ENCODE peak calls at places on chromosome 12, in eight cellular contexts. S is AG04450, F is GM23338, O is kidney epithelial cell, W is hepatocyte, Y is fibroblast of lung, Z is astrocyte of the spinal cord, T is fibroblast of the aortic adventitia. D is an unnamed sample.

GRCh38 chr12:25764892-25765291 is 193.6 kb upstream of the RASSF8 start:
- DNase-seq in T (peak; percentile 95), W (no peak), F (no peak), S (no peak), Y (no peak), O (no peak), Z (no peak), D (no peak)

GRCh38 chr12:93292213-93292612 is 85.5 kb upstream of the NUDT4 start:
- DNase-seq in S (no peak), O (no peak), Y (no peak), T (no peak), W (no peak), F (no peak), Z (no peak), D (no peak)

GRCh38 chr12:65899289-65899688 is 75.0 kb downstream of the HMGA2 start:
- DNase-seq in F (no peak), Y (no peak), T (peak; percentile 53), Z (no peak), S (no peak), W (no peak), O (no peak), D (no peak)

GRCh38 chr12:4297617-4298016 is 23.4 kb upstream of the TIGAR start:
- DNase-seq in Y (no peak), S (no peak), Z (no peak), W (no peak), F (no peak), O (no peak), T (no peak), D (no peak)

GRCh38 chr12:124394462-124395128 is 99.7 kb downstream of the RFLNA start:
- DNase-seq in Y (no peak), O (no peak), S (no peak), T (peak; percentile 72), Z (no peak), F (no peak), W (no peak), D (no peak)

GRCh38 chr12:1078002-1078401 is 87.0 kb downstream of the ERC1 start:
- DNase-seq in W (no peak), S (no peak), T (no peak), F (no peak), Y (no peak), O (no peak), Z (no peak), D (no peak)

GRCh38 chr12:48961331-48961730 is 4.0 kb upstream of the ARF3 start:
- DNase-seq in O (no peak), F (no peak), T (no peak), W (no peak), Z (no peak), S (no peak), Y (no peak), D (no peak)

GRCh38 chr12:53659011-53659551 is 16.8 kb downstream of the ATP5MC2 start:
- DNase-seq in Z (peak; percentile 93), S (peak; percentile 43), T (peak; percentile 94), O (no peak), W (peak; percentile 68), Y (peak; percentile 93), F (peak; percentile 49), D (peak; percentile 66)

GRCh38 chr12:98741229-98741614 is 96.1 kb downstream of the APAF1 start:
- DNase-seq in Z (no peak), O (no peak), W (no peak), F (no peak), Y (no peak), S (no peak), T (no peak), D (no peak)

GRCh38 chr12:34396006-34396860 is 373.9 kb downstream of the ALG10 start:
- DNase-seq in Z (no peak), T (no peak), O (no peak), Y (no peak), S (no peak), F (no peak), W (no peak), D (peak; percentile 6)

GRCh38 chr12:11758087-11758837 is 108.8 kb downstream of the ETV6 start:
- DNase-seq in O (no peak), F (no peak), S (no peak), T (no peak), W (no peak), Z (no peak), Y (no peak), D (no peak)

GRCh38 chr12:3747976-3748619 is 4.8 kb downstream of the CRACR2A start:
- DNase-seq in Z (no peak), F (no peak), O (no peak), W (no peak), T (no peak), Y (no peak), S (no peak), D (no peak)

GRCh38 chr12:11743748-11744147 is 94.3 kb downstream of the ETV6 start:
- DNase-seq in Y (no peak), T (no peak), Z (no peak), F (peak; percentile 86), W (no peak), S (no peak), O (no peak), D (no peak)

GRCh38 chr12:62915130-62915529 is 19.8 kb downstream of the PPM1H start:
- DNase-seq in T (no peak), S (no peak), W (no peak), O (no peak), Y (no peak), F (no peak), Z (no peak), D (no peak)

GRCh38 chr12:24562761-24563392 is 386.0 kb downstream of the BCAT1 start:
- DNase-seq in O (no peak), T (peak; percentile 43), Z (peak; percentile 76), F (peak; percentile 56), W (peak; percentile 50), S (no peak), Y (peak; percentile 67), D (no peak)

GRCh38 chr12:24561411-24561871 is 387.5 kb downstream of the BCAT1 start:
- DNase-seq in Y (peak; percentile 71), O (no peak), S (no peak), T (peak; percentile 26), F (peak; percentile 76), Z (peak; percentile 49), W (peak; percentile 46), D (no peak)

GRCh38 chr12:24561882-24562760 is 386.8 kb downstream of the BCAT1 start:
- DNase-seq in S (no peak), Z (peak; percentile 75), F (peak; percentile 88), W (peak; percentile 78), O (no peak), Y (peak; percentile 83), T (peak; percentile 51), D (peak; percentile 56)

GRCh38 chr12:24560192-24560591 is 388.7 kb downstream of the BCAT1 start:
- DNase-seq in F (no peak), Z (peak; percentile 18), S (no peak), W (no peak), O (no peak), T (peak; percentile 22), Y (peak; percentile 51), D (no peak)

DNA sequence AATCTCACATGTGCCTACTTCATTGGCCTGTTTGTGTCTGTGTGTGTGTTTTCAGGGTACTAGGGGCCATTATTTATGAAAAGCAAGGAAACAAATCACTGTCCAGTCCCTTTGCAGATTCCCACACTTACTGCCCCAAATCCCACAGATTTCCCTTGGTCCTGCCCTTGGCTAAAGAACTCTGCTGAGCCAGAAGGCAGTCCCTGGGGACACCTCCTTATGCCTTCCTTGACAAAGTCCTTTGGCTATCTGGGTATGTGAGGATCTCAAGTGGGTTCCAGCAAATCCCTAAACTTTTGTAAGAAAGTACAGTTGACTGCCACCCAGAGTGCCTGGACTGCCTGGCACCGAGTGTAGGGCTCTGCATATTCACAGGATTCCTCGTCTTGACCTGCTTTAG is 388.0 kb downstream of the BCAT1 start:
- DNase-seq in Z (peak; percentile 16), S (no peak), W (no peak), F (peak; percentile 17), Y (peak; percentile 44), O (no peak), T (peak; percentile 15), D (no peak)
- H3K4me3 ChIP-seq in Z (peak overlapping the region; percentile 84), S (peak overlapping the region; percentile 88), W (peak overlapping the region; percentile 66), F (peak overlapping the region; percentile 89), Y (peak overlapping the region; percentile 92), O (peak overlapping the region; percentile 87), T (peak overlapping the region; percentile 88), D (peak overlapping the region; percentile 70)

DNA sequence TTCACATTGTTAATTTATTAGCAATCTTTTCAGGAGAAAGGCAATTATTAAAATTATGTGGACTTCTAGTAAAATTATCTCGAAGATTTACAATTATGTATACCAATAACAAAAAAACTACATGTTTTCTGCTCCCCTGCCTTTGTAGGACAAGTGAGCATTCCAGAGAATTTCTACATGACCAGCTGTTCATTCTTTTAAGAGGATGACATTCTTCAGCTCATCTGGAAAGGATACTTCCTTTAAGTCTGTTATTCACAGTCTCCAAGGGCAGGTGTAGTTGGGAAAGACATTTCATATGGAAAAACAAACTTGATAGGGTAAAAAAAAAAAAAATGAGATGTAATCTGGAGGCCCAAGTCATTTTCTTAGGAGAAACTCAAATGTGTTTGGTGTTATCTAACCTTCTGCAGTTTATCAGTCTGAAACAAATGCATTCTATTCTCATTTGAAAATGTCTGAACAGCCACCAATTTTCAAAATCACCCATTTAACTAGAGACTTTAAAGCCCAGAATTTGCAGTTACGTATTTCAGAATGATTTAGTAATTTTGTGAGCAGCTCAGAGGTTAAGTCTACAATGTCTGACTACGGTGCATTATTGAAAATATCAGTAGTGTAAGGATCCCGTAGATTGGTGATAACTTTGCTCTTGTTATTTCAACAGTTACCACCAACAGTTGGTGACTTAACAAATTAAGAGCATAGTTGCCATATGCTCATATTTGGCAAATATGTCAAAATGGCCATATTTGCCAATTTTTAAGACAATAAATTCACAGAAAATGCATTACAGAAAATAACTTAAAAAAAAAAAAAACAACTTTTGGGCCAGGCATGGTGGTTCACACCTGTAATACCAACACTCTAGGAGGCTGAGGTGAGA is 1.8 kb upstream of the PHLDA1 start:
- DNase-seq in O (no peak), W (peak; percentile 3), T (peak; percentile 59), Z (peak; percentile 45), F (peak; percentile 72), S (no peak), Y (peak; percentile 59), D (no peak)
- H3K4me3 ChIP-seq in O (peak overlapping the region; percentile 99), W (no peak overlapping the region), T (peak overlapping the region; percentile 97), Z (peak overlapping the region; percentile 98), F (peak overlapping the region; percentile 80), S (peak overlapping the region; percentile 98), Y (peak overlapping the region; percentile 71), D (peak overlapping the region; percentile 90)

DNA sequence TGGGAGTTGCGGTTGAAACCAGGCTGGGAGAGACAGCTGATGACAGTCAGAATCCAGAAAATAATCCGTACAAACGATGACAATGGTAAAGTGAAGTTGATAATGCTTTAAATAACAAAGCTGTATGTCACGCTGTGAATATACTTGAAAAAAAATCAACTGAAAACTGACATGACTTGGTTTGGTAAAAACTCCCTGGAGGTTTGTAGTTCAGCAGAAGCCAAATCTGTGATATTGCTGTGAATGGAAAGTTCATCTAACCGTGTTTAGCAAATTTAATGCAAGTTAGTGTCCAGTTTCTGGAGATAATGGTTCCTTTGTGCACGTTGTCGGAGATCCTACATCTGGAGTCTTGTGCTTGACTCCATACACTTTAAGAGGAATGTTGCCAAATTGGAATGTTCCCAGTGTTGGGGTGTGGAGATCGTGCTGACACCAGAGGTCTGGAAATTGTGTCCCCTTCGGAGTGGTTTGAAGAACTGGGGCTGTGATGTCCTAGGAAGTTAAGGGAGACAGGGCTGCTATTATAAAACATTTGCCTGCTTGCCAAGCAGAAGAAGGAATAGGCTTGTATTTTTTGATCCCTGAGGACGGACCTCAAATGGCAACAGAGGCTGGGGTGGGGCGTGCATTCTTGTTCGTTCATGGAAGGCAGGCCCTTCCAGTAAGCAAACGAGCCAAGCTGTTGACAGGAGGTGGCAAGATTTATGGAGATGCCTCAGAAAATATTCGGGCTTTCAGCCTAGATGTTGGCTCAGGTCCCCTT is 30.6 kb downstream of the PPFIBP1 start:
- DNase-seq in O (no peak), Y (peak; percentile 81), S (no peak), F (no peak), W (peak; percentile 35), T (peak; percentile 92), Z (peak; percentile 61), D (no peak)
- H3K4me3 ChIP-seq in O (no peak overlapping the region), Y (peak overlapping the region; percentile 7), S (peak overlapping the region; percentile 31), F (no peak overlapping the region), W (no peak overlapping the region), T (peak overlapping the region; percentile 43), Z (no peak overlapping the region), D (peak overlapping the region; percentile 49)

GRCh38 chr12:128813883-128814282 is 9.9 kb downstream of the SLC15A4 start:
- DNase-seq in F (no peak), T (peak; percentile 72), W (no peak), O (no peak), Y (no peak), Z (peak; percentile 36), S (no peak), D (no peak)
- H3K4me3 ChIP-seq in F (no peak overlapping the region), T (no peak overlapping the region), W (no peak overlapping the region), O (no peak overlapping the region), Y (no peak overlapping the region), Z (no peak overlapping the region), S (no peak overlapping the region), D (no peak overlapping the region)

D was measured in dorsolateral prefrontal cortex.